ENCODE peak calls at places on chromosome 16, in ten cellular contexts. I, P, J, B, Z, W, Y, U, L and E are unnamed samples.

GRCh38 chr16:55478827-55479559 is at the start of gene MMP2:
- DNase-seq in J (no peak), L (peak), W (no peak), U (peak), I (peak), P (no peak), B (peak), Z (no peak), Y (no peak), E (peak)

GRCh38 chr16:68377667-68378420 is 67.0 kb downstream of the PRMT7 start:
- DNase-seq in B (no peak), Y (no peak), U (no peak), W (peak), P (no peak), Z (peak), L (no peak), J (no peak), I (no peak), E (peak)

GRCh38 chr16:16036359-16036792 is 87.0 kb downstream of the ABCC1 start:
- DNase-seq in P (no peak), Y (peak), J (no peak), U (no peak), B (no peak), L (no peak), I (no peak), Z (no peak), W (no peak), E (no peak)

GRCh38 chr16:28882476-28883180 is 4.3 kb downstream of the ATP2A1 start:
- DNase-seq in U (peak), Z (no peak), J (no peak), I (peak), P (no peak), W (no peak), L (peak), Y (no peak), B (no peak), E (no peak)

GRCh38 chr16:12675852-12676251 is 127.8 kb downstream of the CPPED1 start:
- DNase-seq in W (no peak), B (no peak), L (no peak), P (no peak), J (no peak), Y (no peak), Z (no peak), U (no peak), I (no peak), E (peak)

GRCh38 chr16:2753523-2754020 is 1.1 kb downstream of the SRRM2 start:
- DNase-seq in L (no peak), Z (no peak), B (no peak), W (no peak), I (no peak), U (no peak), P (no peak), Y (no peak), J (no peak), E (peak)

GRCh38 chr16:48535831-48536599 is 74.0 kb downstream of the N4BP1 start:
- DNase-seq in Y (no peak), U (peak), J (peak), W (no peak), L (no peak), I (no peak), Z (no peak), P (peak), B (no peak), E (peak)

GRCh38 chr16:79876332-79876730 is 275.8 kb upstream of the MAF start:
- DNase-seq in Y (no peak), W (no peak), Z (no peak), P (no peak), B (no peak), U (no peak), J (no peak), I (no peak), L (no peak), E (no peak)

GRCh38 chr16:78122774-78123315 is 23.4 kb downstream of the WWOX start:
- DNase-seq in P (peak), U (peak), I (no peak), J (no peak), Y (no peak), W (no peak), L (no peak), Z (no peak), B (no peak), E (peak)

GRCh38 chr16:70738083-70738977 is 52.5 kb upstream of the MTSS2 start:
- DNase-seq in P (peak), Z (no peak), B (no peak), I (peak), W (peak), U (peak), Y (no peak), L (peak), J (peak), E (peak)

GRCh38 chr16:65754799-65755691 is 611.4 kb upstream of the CDH5 start:
- DNase-seq in I (no peak), P (no peak), Z (no peak), W (no peak), J (peak), L (no peak), Y (no peak), U (peak), B (no peak), E (peak)

GRCh38 chr16:9447699-9448098 is 356.3 kb downstream of the HAPSTR1 start:
- DNase-seq in W (no peak), I (no peak), U (no peak), Y (no peak), P (no peak), B (no peak), J (no peak), L (no peak), Z (no peak), E (no peak)

GRCh38 chr16:20740007-20740883 is 1.4 kb downstream of the THUMPD1 start:
- DNase-seq in U (no peak), B (no peak), Y (no peak), J (no peak), W (no peak), I (no peak), L (no peak), P (peak), Z (no peak), E (peak)

GRCh38 chr16:31427441-31428276 is 501 bp downstream of the COX6A2 start:
- DNase-seq in U (peak), W (peak), Y (no peak), I (peak), J (no peak), L (peak), B (no peak), Z (no peak), P (peak), E (peak)

GRCh38 chr16:71504901-71505300 is 15.8 kb upstream of the ZNF19 start:
- DNase-seq in W (no peak), P (no peak), J (no peak), U (no peak), B (no peak), Z (no peak), Y (peak), L (no peak), I (no peak), E (no peak)

GRCh38 chr16:55543470-55543869 is 23.0 kb upstream of the CAPNS2 start:
- DNase-seq in W (no peak), J (no peak), L (no peak), B (no peak), P (no peak), I (no peak), Z (no peak), Y (peak), U (peak), E (peak)

GRCh38 chr16:15980329-15980728 is 30.9 kb downstream of the ABCC1 start:
- DNase-seq in U (no peak), P (no peak), W (no peak), L (no peak), I (no peak), Z (no peak), J (no peak), B (no peak), Y (no peak), E (no peak)

GRCh38 chr16:23057013-23057596 is 92.1 kb downstream of the USP31 start:
- DNase-seq in L (no peak), I (no peak), U (no peak), B (no peak), J (no peak), P (no peak), Y (no peak), Z (no peak), W (no peak), E (no peak)

GRCh38 chr16:85359147-85359822 is 247.0 kb upstream of the CIBAR2 start:
- DNase-seq in L (no peak), Y (no peak), I (no peak), W (no peak), P (no peak), U (peak), Z (no peak), B (no peak), J (no peak), E (peak)

GRCh38 chr16:81081007-81081406 is 4.0 kb upstream of the C16orf46 start:
- DNase-seq in L (no peak), W (no peak), J (no peak), I (no peak), Z (no peak), P (no peak), B (no peak), Y (no peak), U (no peak), E (no peak)

GRCh38 chr16:85027968-85028637 is 508 bp downstream of the KIAA0513 start:
- DNase-seq in J (no peak), I (no peak), B (no peak), Z (no peak), Y (no peak), P (peak), U (no peak), W (no peak), L (no peak), E (no peak)

GRCh38 chr16:24041834-24042631 is 206.2 kb downstream of the PRKCB start:
- DNase-seq in P (peak), L (peak), J (peak), Y (no peak), B (peak), U (peak), I (peak), Z (no peak), W (peak), E (peak)

GRCh38 chr16:72066747-72067146 is 3.7 kb downstream of the HPR start:
- DNase-seq in I (no peak), W (no peak), L (no peak), Z (no peak), B (no peak), P (peak), U (peak), J (no peak), Y (no peak), E (peak)

GRCh38 chr16:29730649-29731048 is 15.1 kb downstream of the C16orf54 start:
- DNase-seq in I (no peak), Y (no peak), W (no peak), B (no peak), L (no peak), Z (no peak), P (no peak), U (no peak), J (no peak), E (no peak)

GRCh38 chr16:14434860-14435259 is 195.2 kb downstream of the PARN start:
- DNase-seq in W (no peak), Z (no peak), L (peak), J (no peak), I (no peak), B (no peak), U (no peak), P (no peak), Y (no peak), E (no peak)

GRCh38 chr16:1430759-1431496 is at the start of gene PERCC1:
- DNase-seq in Y (no peak), U (no peak), P (no peak), L (no peak), B (no peak), I (no peak), W (no peak), Z (peak), J (no peak), E (no peak)

GRCh38 chr16:89320717-89321501 is 103.4 kb downstream of the ZNF778 start:
- DNase-seq in U (peak), P (no peak), Z (no peak), W (peak), I (peak), L (peak), J (no peak), Y (peak), B (no peak), E (no peak)

GRCh38 chr16:26801628-26802027 is 265.1 kb upstream of the C16orf82 start:
- DNase-seq in B (no peak), L (no peak), U (no peak), J (no peak), Y (no peak), W (no peak), Z (no peak), I (no peak), P (no peak), E (no peak)

GRCh38 chr16:14490281-14490680 is 139.8 kb downstream of the PARN start:
- DNase-seq in W (no peak), L (no peak), U (no peak), P (no peak), J (no peak), Y (no peak), Z (no peak), B (no peak), I (no peak), E (no peak)

GRCh38 chr16:46658925-46659324 is 30.1 kb downstream of the VPS35 start:
- DNase-seq in U (no peak), B (peak), P (peak), Y (no peak), I (no peak), J (no peak), L (no peak), W (peak), Z (no peak), E (no peak)

GRCh38 chr16:10983175-10983558 is 38.8 kb downstream of the CLEC16A start:
- DNase-seq in P (no peak), B (peak), W (no peak), Z (no peak), L (no peak), U (no peak), J (no peak), I (no peak), Y (no peak), E (no peak)
- TF ChIP-seq CTCF in P (peak), B (peak), W (no peak), Z (no peak), L (peak), U (no peak), J (peak), I (no peak), Y (peak), E (no peak)

GRCh38 chr16:57598437-57598836 is 30.0 kb upstream of the ADGRG1 start:
- DNase-seq in P (no peak), Z (no peak), I (no peak), L (no peak), U (no peak), J (no peak), W (no peak), Y (no peak), B (no peak), E (no peak)

GRCh38 chr16:57603110-57604024 is 25.1 kb upstream of the ADGRG1 start:
- DNase-seq in Y (no peak), P (no peak), J (no peak), U (no peak), B (no peak), L (no peak), I (no peak), Z (no peak), W (no peak), E (no peak)

GRCh38 chr16:57601801-57602478 is 26.5 kb upstream of the ADGRG1 start:
- DNase-seq in W (no peak), Z (no peak), J (no peak), B (no peak), P (peak), U (no peak), I (no peak), Y (no peak), L (no peak), E (no peak)

GRCh38 chr16:57600952-57601580 is 27.4 kb upstream of the ADGRG1 start:
- DNase-seq in U (no peak), P (no peak), W (no peak), Z (no peak), L (no peak), Y (no peak), B (no peak), J (no peak), I (no peak), E (no peak)

GRCh38 chr16:57600048-57600835 is 28.2 kb upstream of the ADGRG1 start:
- DNase-seq in J (no peak), Z (peak), I (peak), W (peak), P (no peak), U (peak), B (peak), L (peak), Y (no peak), E (peak)
- TF ChIP-seq CTCF in J (peak), Z (peak), I (peak), W (peak), P (peak), U (peak), B (peak), L (peak), Y (peak), E (peak)

DNA sequence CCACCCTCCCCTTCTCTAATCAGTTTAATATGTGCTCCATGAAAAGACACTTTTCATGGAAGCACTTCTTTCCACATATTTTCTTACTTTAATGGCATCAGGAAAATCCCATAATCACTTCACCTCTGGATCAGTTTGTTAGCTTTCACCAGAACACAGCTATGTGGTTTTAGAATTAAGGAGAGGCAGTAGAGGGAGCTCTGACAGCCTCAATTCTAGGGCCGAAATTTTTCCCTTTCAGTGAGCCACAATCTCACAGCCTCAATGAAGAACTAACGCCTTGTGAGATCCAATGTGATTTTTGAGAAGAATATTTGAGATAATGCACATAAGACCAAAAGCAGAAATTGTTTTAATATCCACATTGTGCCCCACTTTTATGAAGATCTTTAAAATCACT is 1494.0 kb upstream of the CDH8 start:
- DNase-seq in U (no peak), J (no peak), B (no peak), I (no peak), L (no peak), Y (no peak), W (no peak), P (no peak), Z (no peak), E (peak)
- TF ChIP-seq CTCF in U (no peak), J (peak), B (no peak), I (no peak), L (peak), Y (no peak), W (peak), P (no peak), Z (no peak), E (peak)

GRCh38 chr16:74626741-74627416 is 20.0 kb upstream of the GLG1 start:
- DNase-seq in U (peak), W (no peak), L (no peak), B (no peak), Y (no peak), J (no peak), P (peak), I (no peak), Z (no peak), E (no peak)

GRCh38 chr16:74623846-74624245 is 16.9 kb upstream of the GLG1 start:
- DNase-seq in Y (no peak), L (no peak), B (no peak), U (no peak), W (peak), P (no peak), J (no peak), Z (no peak), I (no peak), E (no peak)

GRCh38 chr16:74625500-74626350 is 18.8 kb upstream of the GLG1 start:
- DNase-seq in J (no peak), L (no peak), I (no peak), Y (no peak), W (no peak), P (no peak), B (no peak), Z (no peak), U (no peak), E (no peak)

GRCh38 chr16:74623214-74623842 is 16.4 kb upstream of the GLG1 start:
- DNase-seq in J (no peak), P (peak), B (no peak), I (no peak), U (peak), Z (no peak), W (peak), L (no peak), Y (no peak), E (peak)

DNA sequence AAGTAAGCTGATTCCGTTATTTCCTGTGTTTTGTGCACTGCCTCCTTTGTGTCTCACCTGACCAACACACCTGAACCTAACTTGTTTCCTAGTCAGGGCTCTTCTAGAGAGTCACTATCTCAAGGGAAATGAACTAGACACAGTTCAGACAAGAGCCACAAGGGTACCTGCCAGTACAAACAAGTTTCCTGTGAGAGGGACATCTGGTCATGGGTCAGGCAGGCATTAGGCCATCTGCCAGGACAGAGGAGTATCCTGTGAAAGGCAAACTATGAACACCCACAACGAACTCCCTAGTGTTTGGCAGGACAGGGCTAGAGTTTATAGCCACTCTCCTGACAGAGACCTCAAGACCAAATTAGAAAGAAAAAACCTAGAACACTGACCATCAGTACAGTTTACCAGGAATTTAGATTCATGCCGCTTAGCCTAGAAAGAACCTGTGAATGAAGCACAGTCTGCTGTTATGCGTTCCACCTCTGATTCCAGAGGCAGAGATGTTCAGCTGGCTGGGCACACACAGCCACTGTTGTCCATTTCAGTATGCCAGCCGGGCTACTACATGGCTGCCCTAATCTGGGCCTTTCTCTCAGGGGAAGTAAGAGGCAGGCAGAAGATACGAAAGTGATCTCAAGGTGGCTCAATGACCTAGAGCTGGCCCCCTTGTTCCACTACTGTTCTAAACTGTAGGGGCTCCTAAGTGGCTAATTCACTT is 20.7 kb upstream of the GLG1 start:
- DNase-seq in W (no peak), L (no peak), U (peak), J (no peak), Z (no peak), I (no peak), P (no peak), Y (no peak), B (no peak), E (no peak)
- TF ChIP-seq CTCF in W (no peak), L (no peak), U (no peak), J (no peak), Z (no peak), I (no peak), P (no peak), Y (no peak), B (no peak), E (no peak)

DNA sequence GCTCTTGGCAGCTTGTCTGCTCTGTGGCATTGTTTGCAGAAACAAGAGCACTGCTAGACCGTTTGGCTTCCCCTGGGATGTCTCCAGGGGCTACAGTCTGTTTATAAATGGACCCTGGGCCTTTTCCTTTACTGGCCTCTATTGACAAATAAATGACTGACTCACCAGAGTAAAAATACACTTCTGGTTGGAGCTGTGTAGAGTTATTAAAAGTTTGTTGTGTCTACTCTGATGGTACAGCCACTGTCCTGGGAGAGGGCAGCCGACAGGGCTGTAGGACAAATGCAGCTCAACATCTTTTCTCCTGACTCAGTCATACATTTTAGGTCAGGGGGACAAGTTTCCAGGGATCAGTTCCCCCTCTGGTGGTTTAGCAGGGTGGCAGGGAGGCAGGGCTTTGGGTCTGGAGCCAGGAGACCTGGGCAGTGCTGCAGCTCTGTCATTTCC is 30.0 kb downstream of the FOXL1 start:
- DNase-seq in L (no peak), P (no peak), J (no peak), Y (no peak), W (no peak), I (no peak), U (peak), Z (no peak), B (no peak), E (peak)
- TF ChIP-seq CTCF in L (peak), P (no peak), J (no peak), Y (no peak), W (no peak), I (no peak), U (no peak), Z (no peak), B (no peak), E (peak)

GRCh38 chr16:83953796-83954576 is 946 bp downstream of the OSGIN1 start:
- DNase-seq in I (no peak), L (no peak), B (no peak), P (peak), U (peak), Z (no peak), Y (peak), J (no peak), W (no peak), E (peak)
- TF ChIP-seq CTCF in I (no peak), L (peak), B (peak), P (peak), U (peak), Z (peak), Y (peak), J (peak), W (peak), E (peak)